ENCODE peak calls at places on chromosomes 12 and 14, in eight cellular contexts. Q is body of pancreas; F is tibial artery; T is CD8-positive, alpha-beta T cell; S is endothelial cell of umbilical vein; E is astrocyte; H is stomach; W is thyroid gland. O is an unnamed sample.

GRCh38 chr12:130967631-130968030 is 13.9 kb downstream of the ADGRD1 start:
- DNase-seq in Q (no peak), F (peak; percentile 19), T (no peak), S (no peak), E (no peak), H (no peak), W (no peak), O (no peak)

GRCh38 chr12:124940393-124941169 is 26.1 kb upstream of the UBC start:
- DNase-seq in Q (peak; percentile 82), F (peak; percentile 92), T (peak; percentile 83), S (peak; percentile 80), E (peak; percentile 71), H (peak; percentile 89), W (peak; percentile 90), O (peak; percentile 91)

GRCh38 chr12:104751594-104751993 is 206.5 kb downstream of the SLC41A2 start:
- DNase-seq in Q (no peak), F (no peak), T (no peak), S (no peak), E (no peak), H (no peak), W (no peak), O (no peak)

GRCh38 chr12:69107541-69107940 is 131.8 kb upstream of the CPSF6 start:
- DNase-seq in Q (no peak), F (no peak), T (no peak), S (no peak), E (no peak), H (no peak), W (no peak), O (no peak)

GRCh38 chr12:127619869-127620769 is 646.9 kb upstream of the TMEM132C start:
- DNase-seq in Q (no peak), F (no peak), T (no peak), S (no peak), E (no peak), H (no peak), W (no peak), O (no peak)

GRCh38 chr12:29783773-29784666 is at the start of gene TMTC1:
- DNase-seq in Q (peak; percentile 56), F (peak; percentile 67), T (no peak), S (peak; percentile 69), E (peak; percentile 51), H (peak; percentile 51), W (peak; percentile 59), O (peak; percentile 14)

GRCh38 chr14:88518592-88519512 is 36.0 kb downstream of the PTPN21 start:
- DNase-seq in Q (no peak), F (no peak), T (no peak), S (peak; percentile 6), E (peak; percentile 80), H (no peak), W (no peak), O (no peak)

GRCh38 chr14:31057701-31058364 is 31.7 kb upstream of the STRN3 start:
- DNase-seq in Q (no peak), F (no peak), T (no peak), S (no peak), E (no peak), H (no peak), W (no peak), O (no peak)

GRCh38 chr14:96217381-96217913 is 12.8 kb downstream of the BDKRB2 start:
- DNase-seq in Q (no peak), F (no peak), T (no peak), S (no peak), E (no peak), H (no peak), W (peak; percentile 38), O (no peak)

GRCh38 chr12:40534828-40535227 is 157.4 kb upstream of the CNTN1 start:
- DNase-seq in Q (no peak), F (no peak), T (no peak), S (no peak), E (no peak), H (no peak), W (no peak), O (no peak)

GRCh38 chr12:89185181-89185580 is 167.1 kb downstream of the DUSP6 start:
- DNase-seq in Q (no peak), F (no peak), T (no peak), S (no peak), E (no peak), H (no peak), W (no peak), O (no peak)

GRCh38 chr12:57983150-57983857 is 41.9 kb downstream of the ATP23 start:
- DNase-seq in Q (peak; percentile 19), F (no peak), T (no peak), S (peak; percentile 72), E (peak; percentile 24), H (no peak), W (peak; percentile 59), O (no peak)

GRCh38 chr14:72651081-72651480 is 242.8 kb downstream of the DPF3 start:
- DNase-seq in Q (no peak), F (no peak), T (no peak), S (peak; percentile 44), E (peak; percentile 51), H (no peak), W (no peak), O (no peak)

GRCh38 chr14:99480856-99481744 is at the start of the genes CCNK and SETD3:
- DNase-seq in Q (peak; percentile 100), F (peak; percentile 100), T (peak; percentile 100), S (peak; percentile 100), E (peak; percentile 98), H (peak; percentile 100), W (peak; percentile 100), O (peak; percentile 100)

GRCh38 chr14:75430526-75430925 is 2.7 kb downstream of the JDP2 start:
- DNase-seq in Q (peak; percentile 77), F (peak; percentile 70), T (no peak), S (no peak), E (peak; percentile 38), H (peak; percentile 47), W (no peak), O (no peak)

GRCh38 chr12:21300632-21301031 is 34.1 kb downstream of the SLCO1A2 start:
- DNase-seq in Q (no peak), F (no peak), T (no peak), S (no peak), E (no peak), H (no peak), W (no peak), O (no peak)

GRCh38 chr12:21294176-21294575 is 40.5 kb downstream of the SLCO1A2 start:
- DNase-seq in Q (no peak), F (no peak), T (no peak), S (no peak), E (no peak), H (no peak), W (no peak), O (no peak)

GRCh38 chr12:21296348-21296747 is 38.4 kb downstream of the SLCO1A2 start:
- DNase-seq in Q (no peak), F (no peak), T (no peak), S (no peak), E (no peak), H (no peak), W (no peak), O (no peak)

DNA sequence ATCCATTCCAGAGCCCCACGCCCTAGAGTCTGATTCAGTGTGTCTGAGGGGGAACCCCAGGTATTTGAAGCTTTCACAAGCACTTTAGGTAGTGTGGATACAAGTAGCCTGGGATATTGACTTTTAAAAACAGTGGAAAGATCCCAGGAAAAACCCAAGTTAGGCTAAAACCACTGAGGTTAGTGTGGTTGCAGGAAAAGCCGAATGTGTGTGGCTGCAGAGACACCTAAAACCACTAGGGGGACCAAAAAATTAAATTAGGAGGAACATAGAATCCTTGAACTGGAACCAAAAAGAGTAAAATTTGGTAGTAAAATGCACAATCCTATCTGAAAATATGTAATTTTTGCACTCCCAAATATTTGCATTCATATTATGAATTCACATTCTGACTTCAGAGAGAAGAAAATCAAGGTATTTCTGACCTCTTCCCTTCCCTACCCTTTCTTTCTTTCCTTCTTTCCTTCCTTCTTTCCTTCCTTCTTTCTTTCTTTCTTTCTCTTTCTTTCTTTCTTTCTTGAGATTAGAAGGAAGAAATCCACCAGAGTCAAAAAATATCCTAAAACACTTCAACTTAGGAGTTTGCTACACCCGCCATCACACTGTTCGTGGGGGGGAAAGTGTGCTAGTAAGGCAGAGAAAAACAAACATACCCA is 37.8 kb downstream of the SLCO1A2 start:
- DNase-seq in Q (no peak), F (no peak), T (no peak), S (peak; percentile 13), E (peak; percentile 1), H (no peak), W (peak; percentile 2), O (no peak)
- TF ChIP-seq CTCF in Q (peak; percentile 72), F (peak; percentile 45), T (peak; percentile 71), S (peak; percentile 65), E (peak; percentile 85), H (peak; percentile 73), W (peak; percentile 23), O (peak; percentile 75)

DNA sequence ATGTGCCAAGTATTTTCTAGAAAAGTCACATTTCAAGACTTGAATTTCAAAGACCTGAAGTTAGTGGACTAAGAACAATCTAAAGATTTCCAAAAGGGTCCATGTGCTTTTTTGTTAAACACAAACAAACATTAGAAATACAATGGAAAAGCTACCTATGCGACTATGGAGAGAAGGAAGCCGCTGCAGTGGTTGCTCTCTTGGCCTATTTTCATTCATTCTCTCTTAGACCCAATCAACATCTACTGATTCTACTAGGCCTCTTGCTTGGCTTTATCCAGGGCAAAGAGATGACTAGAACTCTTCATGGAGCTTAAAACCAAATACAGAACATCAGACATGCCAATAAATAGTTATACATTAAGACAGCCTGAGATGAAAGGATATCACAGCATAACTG is 9.9 kb downstream of the FGD6 start:
- DNase-seq in Q (no peak), F (no peak), T (no peak), S (no peak), E (no peak), H (no peak), W (no peak), O (no peak)
- H3K27ac ChIP-seq in Q (no peak overlapping the region), F (no peak overlapping the region), T (no peak overlapping the region), S (no peak overlapping the region), E (no peak overlapping the region), H (no peak overlapping the region), W (peak overlapping the region; percentile 77), O (no peak overlapping the region)

GRCh38 chr12:3987571-3987970 is 114.4 kb upstream of the PARP11 start:
- DNase-seq in Q (no peak), F (no peak), T (no peak), S (no peak), E (no peak), H (no peak), W (no peak), O (no peak)
- H3K4me3 ChIP-seq in Q (no peak overlapping the region), F (no peak overlapping the region), T (no peak overlapping the region), S (no peak overlapping the region), E (no peak overlapping the region), H (no peak overlapping the region), W (no peak overlapping the region), O (no peak overlapping the region)

DNA sequence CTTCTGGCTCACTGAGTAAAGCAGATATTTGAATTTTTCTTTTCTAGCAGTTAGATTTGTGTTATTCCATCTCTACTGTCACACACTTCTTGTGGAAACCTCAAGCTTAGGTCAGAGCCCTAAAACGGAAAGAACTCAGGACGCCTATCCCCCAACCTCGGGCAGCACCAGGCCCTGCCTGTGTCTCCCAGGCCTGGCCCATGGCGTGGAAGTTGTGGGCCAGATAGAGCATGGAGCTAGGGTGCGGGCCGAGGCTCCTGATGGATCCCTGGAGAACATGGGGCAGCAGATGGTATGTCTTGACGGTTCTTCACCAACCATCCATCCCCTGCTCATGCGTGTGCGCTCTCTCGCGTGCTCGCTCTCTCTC is 20.6 kb downstream of the P2RX4 start:
- DNase-seq in Q (no peak), F (no peak), T (no peak), S (no peak), E (no peak), H (no peak), W (no peak), O (no peak)
- TF ChIP-seq CTCF in Q (no peak), F (no peak), T (no peak), S (no peak), E (no peak), H (no peak), W (no peak), O (no peak)

O was measured in dorsolateral prefrontal cortex.